ENCODE peak calls at places on chromosomes 5 and 9, in eight cellular contexts. One of them, this sample, is unnamed.
A peak's percentile ranks its signal among the peaks of the same experiment; 100 is the strongest.

GRCh38 chr9:738209-738915 is 103.1 kb upstream of the DMRT1 start:
- DNase-seq in activated CD4-positive, CD25-positive, alpha-beta regulatory T cell: no peak
- DNase-seq in activated CD4-positive, alpha-beta T cell treated with anti-CD3 and anti-CD28 coated beads for 24 hours: no peak
- DNase-seq in NCI-H226: peak; percentile 72
- DNase-seq in memory B cell: no peak
- DNase-seq in PC-3: peak; percentile 94
- DNase-seq in pancreas: no peak
- DNase-seq in CD4-positive, alpha-beta T cell: no peak
- DNase-seq in this sample: peak; percentile 89

GRCh38 chr5:7868427-7868772 is 431 bp downstream of the FASTKD3 start:
- DNase-seq in activated CD4-positive, CD25-positive, alpha-beta regulatory T cell: no peak
- DNase-seq in activated CD4-positive, alpha-beta T cell treated with anti-CD3 and anti-CD28 coated beads for 24 hours: no peak
- DNase-seq in NCI-H226: no peak
- DNase-seq in memory B cell: no peak
- DNase-seq in PC-3: no peak
- DNase-seq in pancreas: no peak
- DNase-seq in CD4-positive, alpha-beta T cell: no peak
- DNase-seq in this sample: no peak

GRCh38 chr5:75522025-75522424 is 10.3 kb downstream of the POLK start:
- DNase-seq in activated CD4-positive, CD25-positive, alpha-beta regulatory T cell: no peak
- DNase-seq in activated CD4-positive, alpha-beta T cell treated with anti-CD3 and anti-CD28 coated beads for 24 hours: no peak
- DNase-seq in NCI-H226: no peak
- DNase-seq in memory B cell: no peak
- DNase-seq in PC-3: peak; percentile 4
- DNase-seq in pancreas: no peak
- DNase-seq in CD4-positive, alpha-beta T cell: no peak
- DNase-seq in this sample: no peak

GRCh38 chr9:68755051-68755450 is 50.0 kb downstream of the PIP5K1B start:
- DNase-seq in activated CD4-positive, CD25-positive, alpha-beta regulatory T cell: no peak
- DNase-seq in activated CD4-positive, alpha-beta T cell treated with anti-CD3 and anti-CD28 coated beads for 24 hours: no peak
- DNase-seq in NCI-H226: no peak
- DNase-seq in memory B cell: no peak
- DNase-seq in PC-3: no peak
- DNase-seq in pancreas: no peak
- DNase-seq in CD4-positive, alpha-beta T cell: no peak
- DNase-seq in this sample: no peak

GRCh38 chr9:127333326-127334064 is 63.5 kb upstream of the SLC2A8 start:
- DNase-seq in activated CD4-positive, CD25-positive, alpha-beta regulatory T cell: no peak
- DNase-seq in activated CD4-positive, alpha-beta T cell treated with anti-CD3 and anti-CD28 coated beads for 24 hours: no peak
- DNase-seq in NCI-H226: no peak
- DNase-seq in memory B cell: no peak
- DNase-seq in PC-3: no peak
- DNase-seq in pancreas: no peak
- DNase-seq in CD4-positive, alpha-beta T cell: no peak
- DNase-seq in this sample: no peak

GRCh38 chr5:176629853-176630680 is at the start of the genes EIF4E1B and SNCB:
- DNase-seq in activated CD4-positive, CD25-positive, alpha-beta regulatory T cell: no peak
- DNase-seq in activated CD4-positive, alpha-beta T cell treated with anti-CD3 and anti-CD28 coated beads for 24 hours: peak; percentile 48
- DNase-seq in NCI-H226: no peak
- DNase-seq in memory B cell: peak; percentile 71
- DNase-seq in PC-3: peak; percentile 65
- DNase-seq in pancreas: no peak
- DNase-seq in CD4-positive, alpha-beta T cell: peak; percentile 43
- DNase-seq in this sample: no peak

GRCh38 chr5:14685757-14686156 is 21.2 kb downstream of the OTULIN start:
- DNase-seq in activated CD4-positive, CD25-positive, alpha-beta regulatory T cell: peak; percentile 5
- DNase-seq in activated CD4-positive, alpha-beta T cell treated with anti-CD3 and anti-CD28 coated beads for 24 hours: no peak
- DNase-seq in NCI-H226: peak; percentile 11
- DNase-seq in memory B cell: no peak
- DNase-seq in PC-3: peak; percentile 79
- DNase-seq in pancreas: no peak
- DNase-seq in CD4-positive, alpha-beta T cell: no peak
- DNase-seq in this sample: no peak

GRCh38 chr9:136361047-136361756 is 2.3 kb downstream of the DNLZ start:
- DNase-seq in activated CD4-positive, CD25-positive, alpha-beta regulatory T cell: no peak
- DNase-seq in activated CD4-positive, alpha-beta T cell treated with anti-CD3 and anti-CD28 coated beads for 24 hours: no peak
- DNase-seq in NCI-H226: no peak
- DNase-seq in memory B cell: no peak
- DNase-seq in PC-3: no peak
- DNase-seq in pancreas: no peak
- DNase-seq in CD4-positive, alpha-beta T cell: no peak
- DNase-seq in this sample: no peak

GRCh38 chr5:117084052-117084451 is 509.4 kb upstream of the SEMA6A start:
- DNase-seq in activated CD4-positive, CD25-positive, alpha-beta regulatory T cell: no peak
- DNase-seq in activated CD4-positive, alpha-beta T cell treated with anti-CD3 and anti-CD28 coated beads for 24 hours: no peak
- DNase-seq in NCI-H226: no peak
- DNase-seq in memory B cell: no peak
- DNase-seq in PC-3: no peak
- DNase-seq in pancreas: no peak
- DNase-seq in CD4-positive, alpha-beta T cell: no peak
- DNase-seq in this sample: no peak

GRCh38 chr5:56350595-56351170 is 117.6 kb upstream of the ANKRD55 start:
- DNase-seq in activated CD4-positive, CD25-positive, alpha-beta regulatory T cell: no peak
- DNase-seq in activated CD4-positive, alpha-beta T cell treated with anti-CD3 and anti-CD28 coated beads for 24 hours: no peak
- DNase-seq in NCI-H226: peak; percentile 99
- DNase-seq in memory B cell: no peak
- DNase-seq in PC-3: peak; percentile 89
- DNase-seq in pancreas: peak; percentile 42
- DNase-seq in CD4-positive, alpha-beta T cell: no peak
- DNase-seq in this sample: peak; percentile 79

GRCh38 chr5:136079195-136079985 is 50.6 kb downstream of the TGFBI start:
- DNase-seq in activated CD4-positive, CD25-positive, alpha-beta regulatory T cell: no peak
- DNase-seq in activated CD4-positive, alpha-beta T cell treated with anti-CD3 and anti-CD28 coated beads for 24 hours: no peak
- DNase-seq in NCI-H226: no peak
- DNase-seq in memory B cell: no peak
- DNase-seq in PC-3: no peak
- DNase-seq in pancreas: no peak
- DNase-seq in CD4-positive, alpha-beta T cell: no peak
- DNase-seq in this sample: no peak

GRCh38 chr5:111075520-111075919 is 4.0 kb downstream of the TSLP start:
- DNase-seq in activated CD4-positive, CD25-positive, alpha-beta regulatory T cell: no peak
- DNase-seq in activated CD4-positive, alpha-beta T cell treated with anti-CD3 and anti-CD28 coated beads for 24 hours: no peak
- DNase-seq in NCI-H226: peak; percentile 81
- DNase-seq in memory B cell: no peak
- DNase-seq in PC-3: peak; percentile 87
- DNase-seq in pancreas: no peak
- DNase-seq in CD4-positive, alpha-beta T cell: no peak
- DNase-seq in this sample: no peak

GRCh38 chr5:82885657-82886389 is 191.4 kb downstream of the TMEM167A start:
- DNase-seq in activated CD4-positive, CD25-positive, alpha-beta regulatory T cell: no peak
- DNase-seq in activated CD4-positive, alpha-beta T cell treated with anti-CD3 and anti-CD28 coated beads for 24 hours: no peak
- DNase-seq in NCI-H226: no peak
- DNase-seq in memory B cell: no peak
- DNase-seq in PC-3: peak; percentile 88
- DNase-seq in pancreas: no peak
- DNase-seq in CD4-positive, alpha-beta T cell: no peak
- DNase-seq in this sample: no peak

GRCh38 chr9:21096901-21097255 is 19.1 kb upstream of the IFNB1 start:
- DNase-seq in activated CD4-positive, CD25-positive, alpha-beta regulatory T cell: no peak
- DNase-seq in activated CD4-positive, alpha-beta T cell treated with anti-CD3 and anti-CD28 coated beads for 24 hours: no peak
- DNase-seq in NCI-H226: no peak
- DNase-seq in memory B cell: no peak
- DNase-seq in PC-3: no peak
- DNase-seq in pancreas: no peak
- DNase-seq in CD4-positive, alpha-beta T cell: no peak
- DNase-seq in this sample: no peak

GRCh38 chr5:98825582-98826375 is 52.3 kb downstream of the RGMB start:
- DNase-seq in activated CD4-positive, CD25-positive, alpha-beta regulatory T cell: no peak
- DNase-seq in activated CD4-positive, alpha-beta T cell treated with anti-CD3 and anti-CD28 coated beads for 24 hours: no peak
- DNase-seq in NCI-H226: no peak
- DNase-seq in memory B cell: no peak
- DNase-seq in PC-3: no peak
- DNase-seq in pancreas: no peak
- DNase-seq in CD4-positive, alpha-beta T cell: no peak
- DNase-seq in this sample: no peak

GRCh38 chr9:106305428-106306133 is 557.4 kb upstream of the ZNF462 start:
- DNase-seq in activated CD4-positive, CD25-positive, alpha-beta regulatory T cell: no peak
- DNase-seq in activated CD4-positive, alpha-beta T cell treated with anti-CD3 and anti-CD28 coated beads for 24 hours: no peak
- DNase-seq in NCI-H226: no peak
- DNase-seq in memory B cell: no peak
- DNase-seq in PC-3: no peak
- DNase-seq in pancreas: no peak
- DNase-seq in CD4-positive, alpha-beta T cell: no peak
- DNase-seq in this sample: no peak

GRCh38 chr9:32387256-32387655 is 2.8 kb downstream of the ACO1 start:
- DNase-seq in activated CD4-positive, CD25-positive, alpha-beta regulatory T cell: no peak
- DNase-seq in activated CD4-positive, alpha-beta T cell treated with anti-CD3 and anti-CD28 coated beads for 24 hours: no peak
- DNase-seq in NCI-H226: no peak
- DNase-seq in memory B cell: no peak
- DNase-seq in PC-3: no peak
- DNase-seq in pancreas: peak; percentile 20
- DNase-seq in CD4-positive, alpha-beta T cell: no peak
- DNase-seq in this sample: no peak

GRCh38 chr5:74686962-74687751 is 2.1 kb downstream of the HEXB start:
- DNase-seq in activated CD4-positive, CD25-positive, alpha-beta regulatory T cell: no peak
- DNase-seq in activated CD4-positive, alpha-beta T cell treated with anti-CD3 and anti-CD28 coated beads for 24 hours: no peak
- DNase-seq in NCI-H226: no peak
- DNase-seq in memory B cell: no peak
- DNase-seq in PC-3: no peak
- DNase-seq in pancreas: no peak
- DNase-seq in CD4-positive, alpha-beta T cell: no peak
- DNase-seq in this sample: no peak

GRCh38 chr9:127714916-127715442 is 484 bp downstream of the PTRH1 start:
- DNase-seq in activated CD4-positive, CD25-positive, alpha-beta regulatory T cell: no peak
- DNase-seq in activated CD4-positive, alpha-beta T cell treated with anti-CD3 and anti-CD28 coated beads for 24 hours: no peak
- DNase-seq in NCI-H226: no peak
- DNase-seq in memory B cell: no peak
- DNase-seq in PC-3: no peak
- DNase-seq in pancreas: no peak
- DNase-seq in CD4-positive, alpha-beta T cell: no peak
- DNase-seq in this sample: peak; percentile 60

GRCh38 chr5:92508271-92508670 is 1072.7 kb downstream of the NR2F1-AS1 start:
- DNase-seq in activated CD4-positive, CD25-positive, alpha-beta regulatory T cell: no peak
- DNase-seq in activated CD4-positive, alpha-beta T cell treated with anti-CD3 and anti-CD28 coated beads for 24 hours: no peak
- DNase-seq in NCI-H226: no peak
- DNase-seq in memory B cell: no peak
- DNase-seq in PC-3: peak; percentile 2
- DNase-seq in pancreas: no peak
- DNase-seq in CD4-positive, alpha-beta T cell: no peak
- DNase-seq in this sample: no peak

GRCh38 chr5:17732351-17732923 is 98.2 kb downstream of the TAF11L14 start:
- DNase-seq in activated CD4-positive, CD25-positive, alpha-beta regulatory T cell: no peak
- DNase-seq in activated CD4-positive, alpha-beta T cell treated with anti-CD3 and anti-CD28 coated beads for 24 hours: no peak
- DNase-seq in NCI-H226: no peak
- DNase-seq in memory B cell: no peak
- DNase-seq in PC-3: no peak
- DNase-seq in pancreas: no peak
- DNase-seq in CD4-positive, alpha-beta T cell: no peak
- DNase-seq in this sample: no peak

GRCh38 chr9:125613156-125613555 is 93.9 kb downstream of the MAPKAP1 start:
- DNase-seq in activated CD4-positive, CD25-positive, alpha-beta regulatory T cell: no peak
- DNase-seq in activated CD4-positive, alpha-beta T cell treated with anti-CD3 and anti-CD28 coated beads for 24 hours: no peak
- DNase-seq in NCI-H226: no peak
- DNase-seq in memory B cell: no peak
- DNase-seq in PC-3: no peak
- DNase-seq in pancreas: no peak
- DNase-seq in CD4-positive, alpha-beta T cell: no peak
- DNase-seq in this sample: no peak

GRCh38 chr9:93009337-93010015 is 49.0 kb upstream of the SUSD3 start:
- DNase-seq in activated CD4-positive, CD25-positive, alpha-beta regulatory T cell: no peak
- DNase-seq in activated CD4-positive, alpha-beta T cell treated with anti-CD3 and anti-CD28 coated beads for 24 hours: no peak
- DNase-seq in NCI-H226: no peak
- DNase-seq in memory B cell: no peak
- DNase-seq in PC-3: no peak
- DNase-seq in pancreas: no peak
- DNase-seq in CD4-positive, alpha-beta T cell: no peak
- DNase-seq in this sample: peak; percentile 1

GRCh38 chr5:9325549-9325948 is 220.3 kb downstream of the SEMA5A start:
- DNase-seq in activated CD4-positive, CD25-positive, alpha-beta regulatory T cell: no peak
- DNase-seq in activated CD4-positive, alpha-beta T cell treated with anti-CD3 and anti-CD28 coated beads for 24 hours: no peak
- DNase-seq in NCI-H226: no peak
- DNase-seq in memory B cell: no peak
- DNase-seq in PC-3: peak; percentile 78
- DNase-seq in pancreas: no peak
- DNase-seq in CD4-positive, alpha-beta T cell: no peak
- DNase-seq in this sample: no peak

GRCh38 chr5:120789918-120790714 is 326.0 kb downstream of the PRR16 start:
- DNase-seq in activated CD4-positive, CD25-positive, alpha-beta regulatory T cell: no peak
- DNase-seq in activated CD4-positive, alpha-beta T cell treated with anti-CD3 and anti-CD28 coated beads for 24 hours: no peak
- DNase-seq in NCI-H226: no peak
- DNase-seq in memory B cell: no peak
- DNase-seq in PC-3: no peak
- DNase-seq in pancreas: no peak
- DNase-seq in CD4-positive, alpha-beta T cell: no peak
- DNase-seq in this sample: no peak

GRCh38 chr5:80804332-80804731 is 149.5 kb upstream of the DHFR start:
- DNase-seq in activated CD4-positive, CD25-positive, alpha-beta regulatory T cell: no peak
- DNase-seq in activated CD4-positive, alpha-beta T cell treated with anti-CD3 and anti-CD28 coated beads for 24 hours: no peak
- DNase-seq in NCI-H226: no peak
- DNase-seq in memory B cell: no peak
- DNase-seq in PC-3: no peak
- DNase-seq in pancreas: no peak
- DNase-seq in CD4-positive, alpha-beta T cell: no peak
- DNase-seq in this sample: no peak

GRCh38 chr5:80871541-80871961 is 88.6 kb upstream of the RASGRF2 start:
- DNase-seq in activated CD4-positive, CD25-positive, alpha-beta regulatory T cell: no peak
- DNase-seq in activated CD4-positive, alpha-beta T cell treated with anti-CD3 and anti-CD28 coated beads for 24 hours: peak; percentile 34
- DNase-seq in NCI-H226: peak; percentile 23
- DNase-seq in memory B cell: no peak
- DNase-seq in PC-3: peak; percentile 72
- DNase-seq in pancreas: no peak
- DNase-seq in CD4-positive, alpha-beta T cell: no peak
- DNase-seq in this sample: no peak

GRCh38 chr5:118996098-118996497 is 7.8 kb upstream of the DTWD2 start:
- DNase-seq in activated CD4-positive, CD25-positive, alpha-beta regulatory T cell: no peak
- DNase-seq in activated CD4-positive, alpha-beta T cell treated with anti-CD3 and anti-CD28 coated beads for 24 hours: no peak
- DNase-seq in NCI-H226: no peak
- DNase-seq in memory B cell: no peak
- DNase-seq in PC-3: no peak
- DNase-seq in pancreas: no peak
- DNase-seq in CD4-positive, alpha-beta T cell: no peak
- DNase-seq in this sample: no peak

GRCh38 chr9:93309889-93310425 is 126.0 kb downstream of the WNK2 start:
- DNase-seq in activated CD4-positive, CD25-positive, alpha-beta regulatory T cell: no peak
- DNase-seq in activated CD4-positive, alpha-beta T cell treated with anti-CD3 and anti-CD28 coated beads for 24 hours: no peak
- DNase-seq in NCI-H226: no peak
- DNase-seq in memory B cell: no peak
- DNase-seq in PC-3: no peak
- DNase-seq in pancreas: peak; percentile 7
- DNase-seq in CD4-positive, alpha-beta T cell: no peak
- DNase-seq in this sample: no peak

GRCh38 chr5:97591781-97592180 is 408.7 kb upstream of the RIOK2 start:
- DNase-seq in activated CD4-positive, CD25-positive, alpha-beta regulatory T cell: no peak
- DNase-seq in activated CD4-positive, alpha-beta T cell treated with anti-CD3 and anti-CD28 coated beads for 24 hours: no peak
- DNase-seq in NCI-H226: no peak
- DNase-seq in memory B cell: no peak
- DNase-seq in PC-3: no peak
- DNase-seq in pancreas: no peak
- DNase-seq in CD4-positive, alpha-beta T cell: no peak
- DNase-seq in this sample: no peak

GRCh38 chr9:87713278-87713989 is 12.5 kb upstream of the CTSL start:
- DNase-seq in activated CD4-positive, CD25-positive, alpha-beta regulatory T cell: peak; percentile 27
- DNase-seq in activated CD4-positive, alpha-beta T cell treated with anti-CD3 and anti-CD28 coated beads for 24 hours: peak; percentile 25
- DNase-seq in NCI-H226: peak; percentile 91
- DNase-seq in memory B cell: no peak
- DNase-seq in PC-3: peak; percentile 92
- DNase-seq in pancreas: peak; percentile 64
- DNase-seq in CD4-positive, alpha-beta T cell: peak; percentile 15
- DNase-seq in this sample: peak; percentile 96

GRCh38 chr5:30197662-30198061 is 995.8 kb upstream of the CDH6 start:
- DNase-seq in activated CD4-positive, CD25-positive, alpha-beta regulatory T cell: no peak
- DNase-seq in activated CD4-positive, alpha-beta T cell treated with anti-CD3 and anti-CD28 coated beads for 24 hours: no peak
- DNase-seq in NCI-H226: no peak
- DNase-seq in memory B cell: no peak
- DNase-seq in PC-3: no peak
- DNase-seq in pancreas: no peak
- DNase-seq in CD4-positive, alpha-beta T cell: no peak
- DNase-seq in this sample: no peak

GRCh38 chr5:113224605-113225065 is 210.2 kb downstream of the TSSK1B start:
- DNase-seq in activated CD4-positive, CD25-positive, alpha-beta regulatory T cell: no peak
- DNase-seq in activated CD4-positive, alpha-beta T cell treated with anti-CD3 and anti-CD28 coated beads for 24 hours: no peak
- DNase-seq in NCI-H226: no peak
- DNase-seq in memory B cell: no peak
- DNase-seq in PC-3: no peak
- DNase-seq in pancreas: no peak
- DNase-seq in CD4-positive, alpha-beta T cell: no peak
- DNase-seq in this sample: no peak

This sample was measured in right atrium auricular region.